ENCODE peak calls at places on chromosome 16, in eight cellular contexts. One of them, this sample, is unnamed. For H3K9me3, the result is how much of the 10 kb centered on the place peaks cover.

GRCh38 chr16:86498661-86499493 is 11.4 kb upstream of the FOXF1 start:
- DNase-seq in mesenchymal stem cell: peak
- DNase-seq in thoracic aorta: no peak
- DNase-seq in heart left ventricle: no peak
- DNase-seq in H1: no peak
- DNase-seq in A549: no peak
- DNase-seq in cardiac muscle cell: peak
- DNase-seq in upper lobe of right lung: no peak
- DNase-seq in this sample: no peak

GRCh38 chr16:31177136-31177535 is 2.8 kb upstream of the FUS start:
- DNase-seq in mesenchymal stem cell: peak
- DNase-seq in thoracic aorta: no peak
- DNase-seq in heart left ventricle: no peak
- DNase-seq in H1: no peak
- DNase-seq in A549: no peak
- DNase-seq in cardiac muscle cell: no peak
- DNase-seq in upper lobe of right lung: peak
- DNase-seq in this sample: peak

GRCh38 chr16:81537721-81538561 is 93.3 kb downstream of the CMIP start:
- DNase-seq in mesenchymal stem cell: no peak
- DNase-seq in thoracic aorta: no peak
- DNase-seq in heart left ventricle: no peak
- DNase-seq in H1: no peak
- DNase-seq in A549: no peak
- DNase-seq in cardiac muscle cell: peak
- DNase-seq in upper lobe of right lung: peak
- DNase-seq in this sample: no peak

GRCh38 chr16:28587386-28587785 is 9.5 kb downstream of the SULT1A2 start:
- DNase-seq in mesenchymal stem cell: no peak
- DNase-seq in thoracic aorta: no peak
- DNase-seq in heart left ventricle: no peak
- DNase-seq in H1: no peak
- DNase-seq in A549: peak
- DNase-seq in cardiac muscle cell: no peak
- DNase-seq in upper lobe of right lung: no peak
- DNase-seq in this sample: no peak

GRCh38 chr16:70659953-70660671 is 13.8 kb downstream of the IL34 start:
- DNase-seq in mesenchymal stem cell: no peak
- DNase-seq in thoracic aorta: no peak
- DNase-seq in heart left ventricle: no peak
- DNase-seq in H1: no peak
- DNase-seq in A549: no peak
- DNase-seq in cardiac muscle cell: no peak
- DNase-seq in upper lobe of right lung: no peak
- DNase-seq in this sample: no peak

GRCh38 chr16:30395155-30395991 is at the start of gene ZNF48:
- DNase-seq in mesenchymal stem cell: peak
- DNase-seq in thoracic aorta: no peak
- DNase-seq in heart left ventricle: peak
- DNase-seq in H1: no peak
- DNase-seq in A549: peak
- DNase-seq in cardiac muscle cell: peak
- DNase-seq in upper lobe of right lung: peak
- DNase-seq in this sample: peak

GRCh38 chr16:26993988-26994387 is 72.7 kb upstream of the C16orf82 start:
- DNase-seq in mesenchymal stem cell: peak
- DNase-seq in thoracic aorta: no peak
- DNase-seq in heart left ventricle: no peak
- DNase-seq in H1: no peak
- DNase-seq in A549: no peak
- DNase-seq in cardiac muscle cell: peak
- DNase-seq in upper lobe of right lung: no peak
- DNase-seq in this sample: no peak

GRCh38 chr16:71311553-71312158 is 22.5 kb upstream of the CMTR2 start:
- DNase-seq in mesenchymal stem cell: peak
- DNase-seq in thoracic aorta: no peak
- DNase-seq in heart left ventricle: no peak
- DNase-seq in H1: peak
- DNase-seq in A549: peak
- DNase-seq in cardiac muscle cell: peak
- DNase-seq in upper lobe of right lung: no peak
- DNase-seq in this sample: peak

GRCh38 chr16:5215911-5216310 is 118.3 kb upstream of the EEF2KMT start:
- DNase-seq in mesenchymal stem cell: no peak
- DNase-seq in thoracic aorta: no peak
- DNase-seq in heart left ventricle: no peak
- DNase-seq in H1: no peak
- DNase-seq in A549: no peak
- DNase-seq in cardiac muscle cell: no peak
- DNase-seq in upper lobe of right lung: no peak
- DNase-seq in this sample: no peak

GRCh38 chr16:19745286-19746018 is 27.4 kb downstream of the IQCK start:
- DNase-seq in mesenchymal stem cell: no peak
- DNase-seq in thoracic aorta: no peak
- DNase-seq in heart left ventricle: no peak
- DNase-seq in H1: no peak
- DNase-seq in A549: no peak
- DNase-seq in cardiac muscle cell: no peak
- DNase-seq in upper lobe of right lung: no peak
- DNase-seq in this sample: no peak

GRCh38 chr16:4892356-4893102 is 44.4 kb downstream of the PPL start:
- DNase-seq in mesenchymal stem cell: no peak
- DNase-seq in thoracic aorta: no peak
- DNase-seq in heart left ventricle: peak
- DNase-seq in H1: no peak
- DNase-seq in A549: no peak
- DNase-seq in cardiac muscle cell: peak
- DNase-seq in upper lobe of right lung: no peak
- DNase-seq in this sample: no peak

GRCh38 chr16:88601313-88602036 is 31.3 kb downstream of the ZC3H18 start:
- DNase-seq in mesenchymal stem cell: no peak
- DNase-seq in thoracic aorta: no peak
- DNase-seq in heart left ventricle: no peak
- DNase-seq in H1: no peak
- DNase-seq in A549: no peak
- DNase-seq in cardiac muscle cell: no peak
- DNase-seq in upper lobe of right lung: no peak
- DNase-seq in this sample: no peak

GRCh38 chr16:997440-998051 is 16.0 kb downstream of the SOX8 start:
- DNase-seq in mesenchymal stem cell: peak
- DNase-seq in thoracic aorta: no peak
- DNase-seq in heart left ventricle: peak
- DNase-seq in H1: peak
- DNase-seq in A549: peak
- DNase-seq in cardiac muscle cell: peak
- DNase-seq in upper lobe of right lung: no peak
- DNase-seq in this sample: peak

GRCh38 chr16:65069090-65069489 is 52.8 kb downstream of the CDH11 start:
- DNase-seq in mesenchymal stem cell: peak
- DNase-seq in thoracic aorta: no peak
- DNase-seq in heart left ventricle: no peak
- DNase-seq in H1: no peak
- DNase-seq in A549: no peak
- DNase-seq in cardiac muscle cell: peak
- DNase-seq in upper lobe of right lung: no peak
- DNase-seq in this sample: no peak

GRCh38 chr16:49513040-49513439 is 139.4 kb downstream of the C16orf78 start:
- DNase-seq in mesenchymal stem cell: no peak
- DNase-seq in thoracic aorta: no peak
- DNase-seq in heart left ventricle: no peak
- DNase-seq in H1: no peak
- DNase-seq in A549: peak
- DNase-seq in cardiac muscle cell: no peak
- DNase-seq in upper lobe of right lung: peak
- DNase-seq in this sample: no peak

GRCh38 chr16:86772671-86773338 is 194.5 kb downstream of the FOXL1 start:
- DNase-seq in mesenchymal stem cell: peak
- DNase-seq in thoracic aorta: no peak
- DNase-seq in heart left ventricle: no peak
- DNase-seq in H1: no peak
- DNase-seq in A549: no peak
- DNase-seq in cardiac muscle cell: peak
- DNase-seq in upper lobe of right lung: no peak
- DNase-seq in this sample: no peak

GRCh38 chr16:10405386-10405939 is 19.6 kb downstream of the ATF7IP2 start:
- DNase-seq in mesenchymal stem cell: no peak
- DNase-seq in thoracic aorta: no peak
- DNase-seq in heart left ventricle: peak
- DNase-seq in H1: no peak
- DNase-seq in A549: no peak
- DNase-seq in cardiac muscle cell: peak
- DNase-seq in upper lobe of right lung: no peak
- DNase-seq in this sample: no peak

GRCh38 chr16:10408824-10409381 is 23.0 kb downstream of the ATF7IP2 start:
- DNase-seq in mesenchymal stem cell: no peak
- DNase-seq in thoracic aorta: no peak
- DNase-seq in heart left ventricle: no peak
- DNase-seq in H1: no peak
- DNase-seq in A549: no peak
- DNase-seq in cardiac muscle cell: no peak
- DNase-seq in upper lobe of right lung: no peak
- DNase-seq in this sample: no peak

GRCh38 chr16:10412935-10413601 is 27.2 kb downstream of the ATF7IP2 start:
- DNase-seq in mesenchymal stem cell: no peak
- DNase-seq in thoracic aorta: no peak
- DNase-seq in heart left ventricle: no peak
- DNase-seq in H1: no peak
- DNase-seq in A549: no peak
- DNase-seq in cardiac muscle cell: no peak
- DNase-seq in upper lobe of right lung: no peak
- DNase-seq in this sample: no peak

DNA sequence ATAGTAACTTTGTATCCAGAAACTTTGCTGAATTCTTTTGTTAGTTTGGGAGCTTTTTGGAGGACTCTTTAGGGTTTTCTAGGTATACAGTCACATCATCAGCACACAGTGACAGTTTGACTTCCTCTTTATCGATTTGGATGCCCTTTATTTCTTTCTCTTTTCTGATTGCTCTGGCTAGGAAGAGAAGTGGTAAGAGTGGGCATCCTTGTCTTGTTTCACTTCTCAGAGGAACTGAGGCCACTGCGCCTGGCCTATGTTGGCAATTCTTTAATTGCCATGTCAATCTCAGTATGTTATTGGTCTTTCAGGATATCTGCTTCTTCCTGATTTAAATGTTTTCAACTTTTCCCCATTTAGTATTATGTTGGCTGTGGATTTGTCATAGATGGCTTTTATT is 24.6 kb downstream of the ATF7IP2 start:
- DNase-seq in mesenchymal stem cell: no peak
- DNase-seq in thoracic aorta: no peak
- DNase-seq in heart left ventricle: no peak
- DNase-seq in H1: no peak
- DNase-seq in A549: no peak
- DNase-seq in cardiac muscle cell: no peak
- DNase-seq in upper lobe of right lung: no peak
- DNase-seq in this sample: no peak
- H3K9me3 ChIP-seq in mesenchymal stem cell: under half
- H3K9me3 ChIP-seq in thoracic aorta: under half
- H3K9me3 ChIP-seq in heart left ventricle: half or more
- H3K9me3 ChIP-seq in H1: under half
- H3K9me3 ChIP-seq in A549: under half
- H3K9me3 ChIP-seq in cardiac muscle cell: under half
- H3K9me3 ChIP-seq in upper lobe of right lung: half or more
- H3K9me3 ChIP-seq in this sample: under half

GRCh38 chr16:82629441-82630027 is 2.8 kb downstream of the CDH13 start:
- DNase-seq in mesenchymal stem cell: peak
- DNase-seq in thoracic aorta: no peak
- DNase-seq in heart left ventricle: no peak
- DNase-seq in H1: no peak
- DNase-seq in A549: no peak
- DNase-seq in cardiac muscle cell: peak
- DNase-seq in upper lobe of right lung: no peak
- DNase-seq in this sample: no peak
- H3K27ac ChIP-seq in mesenchymal stem cell: peak
- H3K27ac ChIP-seq in thoracic aorta: peak
- H3K27ac ChIP-seq in heart left ventricle: peak
- H3K27ac ChIP-seq in H1: no peak
- H3K27ac ChIP-seq in A549: no peak
- H3K27ac ChIP-seq in cardiac muscle cell: no peak
- H3K27ac ChIP-seq in upper lobe of right lung: peak
- H3K27ac ChIP-seq in this sample: no peak

DNA sequence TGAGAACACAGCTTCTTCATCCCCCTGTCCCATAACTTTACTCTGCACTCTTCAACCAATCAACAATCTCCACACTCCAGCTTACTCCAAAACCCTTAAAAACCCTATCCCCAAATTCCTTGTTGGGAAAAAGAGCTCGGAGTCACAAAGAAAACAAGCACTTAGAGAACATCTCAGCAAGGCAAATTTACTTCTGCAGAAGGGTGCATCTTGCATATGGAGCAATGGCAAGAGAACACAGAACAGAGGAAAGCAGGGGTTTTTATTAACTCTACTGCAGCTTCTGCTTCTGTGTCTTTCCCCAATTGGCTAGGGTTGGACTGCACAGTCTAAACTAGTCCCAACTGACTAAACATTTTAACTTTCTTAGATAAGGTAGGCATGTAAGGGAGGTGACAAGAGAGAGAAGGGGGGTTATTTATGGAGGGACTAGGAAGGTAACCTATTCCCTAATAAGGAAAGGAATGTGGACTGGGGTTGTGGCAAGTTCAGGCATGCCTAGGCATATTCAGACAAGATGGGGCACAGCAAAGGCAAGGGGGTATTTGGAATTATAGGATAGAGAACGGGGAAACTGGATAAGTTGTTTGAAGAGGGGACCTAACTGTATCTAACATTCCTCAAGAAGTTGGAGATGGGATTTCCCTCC is 125.5 kb downstream of the CACNG3 start:
- DNase-seq in mesenchymal stem cell: no peak
- DNase-seq in thoracic aorta: no peak
- DNase-seq in heart left ventricle: no peak
- DNase-seq in H1: no peak
- DNase-seq in A549: no peak
- DNase-seq in cardiac muscle cell: no peak
- DNase-seq in upper lobe of right lung: no peak
- DNase-seq in this sample: no peak
- H3K9me3 ChIP-seq in mesenchymal stem cell: under half
- H3K9me3 ChIP-seq in thoracic aorta: under half
- H3K9me3 ChIP-seq in heart left ventricle: under half
- H3K9me3 ChIP-seq in H1: under half
- H3K9me3 ChIP-seq in A549: under half
- H3K9me3 ChIP-seq in cardiac muscle cell: under half
- H3K9me3 ChIP-seq in upper lobe of right lung: under half
- H3K9me3 ChIP-seq in this sample: under half

GRCh38 chr16:84526794-84527485 is 22.5 kb upstream of the MEAK7 start:
- DNase-seq in mesenchymal stem cell: no peak
- DNase-seq in thoracic aorta: no peak
- DNase-seq in heart left ventricle: no peak
- DNase-seq in H1: no peak
- DNase-seq in A549: no peak
- DNase-seq in cardiac muscle cell: peak
- DNase-seq in upper lobe of right lung: no peak
- DNase-seq in this sample: no peak
- H3K27ac ChIP-seq in mesenchymal stem cell: no peak
- H3K27ac ChIP-seq in thoracic aorta: peak
- H3K27ac ChIP-seq in heart left ventricle: peak
- H3K27ac ChIP-seq in H1: no peak
- H3K27ac ChIP-seq in A549: no peak
- H3K27ac ChIP-seq in cardiac muscle cell: no peak
- H3K27ac ChIP-seq in upper lobe of right lung: peak
- H3K27ac ChIP-seq in this sample: no peak

This sample was measured in CD8-positive, alpha-beta T cell.